ENCODE peak calls at places on chromosomes 2 and 18, in five cellular contexts. One of them, this sample, is unnamed. For H3K4me1, the result is how much of the 10 kb centered on the place peaks cover.

GRCh38 chr2:54579682-54580349 is 123.7 kb downstream of the SPTBN1 start:
- DNase-seq in A549: peak
- DNase-seq in left ventricle myocardium inferior: no peak
- DNase-seq in iPS DF 6.9: no peak
- DNase-seq in CD8-positive, alpha-beta T cell: no peak
- DNase-seq in this sample: peak

GRCh38 chr2:61266653-61267505 is 104.9 kb downstream of the C2orf74 start:
- DNase-seq in CD8-positive, alpha-beta T cell: no peak
- DNase-seq in left ventricle myocardium inferior: no peak
- DNase-seq in A549: no peak
- DNase-seq in iPS DF 6.9: no peak
- DNase-seq in this sample: no peak

GRCh38 chr18:51051105-51051712 is 21.2 kb downstream of the SMAD4 start:
- DNase-seq in A549: peak
- DNase-seq in CD8-positive, alpha-beta T cell: no peak
- DNase-seq in left ventricle myocardium inferior: no peak
- DNase-seq in iPS DF 6.9: no peak
- DNase-seq in this sample: peak

GRCh38 chr2:46481541-46482193 is 2.3 kb downstream of the TMEM247 start:
- DNase-seq in left ventricle myocardium inferior: no peak
- DNase-seq in A549: peak
- DNase-seq in CD8-positive, alpha-beta T cell: no peak
- DNase-seq in iPS DF 6.9: no peak
- DNase-seq in this sample: no peak

GRCh38 chr2:85852078-85852790 is 36.6 kb downstream of the ST3GAL5 start:
- DNase-seq in A549: no peak
- DNase-seq in iPS DF 6.9: no peak
- DNase-seq in CD8-positive, alpha-beta T cell: no peak
- DNase-seq in left ventricle myocardium inferior: no peak
- DNase-seq in this sample: no peak

GRCh38 chr18:40159141-40160017 is 1795.7 kb upstream of the PIK3C3 start:
- DNase-seq in left ventricle myocardium inferior: no peak
- DNase-seq in A549: no peak
- DNase-seq in iPS DF 6.9: peak
- DNase-seq in CD8-positive, alpha-beta T cell: no peak
- DNase-seq in this sample: no peak

GRCh38 chr2:66822186-66822585 is 387.3 kb downstream of the MEIS1 start:
- DNase-seq in left ventricle myocardium inferior: no peak
- DNase-seq in CD8-positive, alpha-beta T cell: no peak
- DNase-seq in iPS DF 6.9: no peak
- DNase-seq in A549: no peak
- DNase-seq in this sample: no peak

GRCh38 chr2:22002066-22002465 is 878.3 kb downstream of the TDRD15 start:
- DNase-seq in iPS DF 6.9: no peak
- DNase-seq in left ventricle myocardium inferior: no peak
- DNase-seq in A549: no peak
- DNase-seq in CD8-positive, alpha-beta T cell: no peak
- DNase-seq in this sample: no peak

GRCh38 chr2:226414313-226414712 is 385.3 kb downstream of the IRS1 start:
- DNase-seq in left ventricle myocardium inferior: no peak
- DNase-seq in A549: no peak
- DNase-seq in CD8-positive, alpha-beta T cell: no peak
- DNase-seq in iPS DF 6.9: no peak
- DNase-seq in this sample: no peak

GRCh38 chr2:134445116-134445515 is 191.2 kb downstream of the MGAT5 start:
- DNase-seq in A549: no peak
- DNase-seq in left ventricle myocardium inferior: no peak
- DNase-seq in CD8-positive, alpha-beta T cell: no peak
- DNase-seq in iPS DF 6.9: no peak
- DNase-seq in this sample: no peak

GRCh38 chr2:30300456-30301221 is 69.3 kb downstream of the LBH start:
- DNase-seq in CD8-positive, alpha-beta T cell: no peak
- DNase-seq in A549: peak
- DNase-seq in iPS DF 6.9: no peak
- DNase-seq in left ventricle myocardium inferior: no peak
- DNase-seq in this sample: no peak

GRCh38 chr2:8582850-8583399 is 98.9 kb upstream of the ID2 start:
- DNase-seq in left ventricle myocardium inferior: no peak
- DNase-seq in iPS DF 6.9: no peak
- DNase-seq in A549: no peak
- DNase-seq in CD8-positive, alpha-beta T cell: no peak
- DNase-seq in this sample: no peak

GRCh38 chr2:165113414-165113813 is 90.4 kb downstream of the SCN3A start:
- DNase-seq in A549: no peak
- DNase-seq in left ventricle myocardium inferior: no peak
- DNase-seq in iPS DF 6.9: no peak
- DNase-seq in CD8-positive, alpha-beta T cell: no peak
- DNase-seq in this sample: no peak

GRCh38 chr2:226180485-226180884 is 619.1 kb downstream of the IRS1 start:
- DNase-seq in CD8-positive, alpha-beta T cell: no peak
- DNase-seq in left ventricle myocardium inferior: no peak
- DNase-seq in iPS DF 6.9: no peak
- DNase-seq in A549: no peak
- DNase-seq in this sample: no peak

GRCh38 chr2:27992787-27993747 is 102.5 kb downstream of the BABAM2 start:
- DNase-seq in left ventricle myocardium inferior: no peak
- DNase-seq in A549: peak
- DNase-seq in CD8-positive, alpha-beta T cell: no peak
- DNase-seq in iPS DF 6.9: no peak
- DNase-seq in this sample: no peak

GRCh38 chr2:62774555-62775366 is 69.2 kb downstream of the EHBP1 start:
- DNase-seq in iPS DF 6.9: no peak
- DNase-seq in left ventricle myocardium inferior: no peak
- DNase-seq in CD8-positive, alpha-beta T cell: no peak
- DNase-seq in A549: no peak
- DNase-seq in this sample: peak
- H3K27ac ChIP-seq in iPS DF 6.9: no peak
- H3K27ac ChIP-seq in left ventricle myocardium inferior: no peak
- H3K27ac ChIP-seq in CD8-positive, alpha-beta T cell: no peak
- H3K27ac ChIP-seq in A549: peak
- H3K27ac ChIP-seq in this sample: no peak

GRCh38 chr2:16658082-16658481 is 7.6 kb downstream of the CYRIA start:
- DNase-seq in iPS DF 6.9: no peak
- DNase-seq in A549: no peak
- DNase-seq in left ventricle myocardium inferior: no peak
- DNase-seq in CD8-positive, alpha-beta T cell: no peak
- DNase-seq in this sample: no peak
- H3K4me1 ChIP-seq in iPS DF 6.9: under half
- H3K4me1 ChIP-seq in A549: under half
- H3K4me1 ChIP-seq in left ventricle myocardium inferior: half or more
- H3K4me1 ChIP-seq in CD8-positive, alpha-beta T cell: under half
- H3K4me1 ChIP-seq in this sample: under half

DNA sequence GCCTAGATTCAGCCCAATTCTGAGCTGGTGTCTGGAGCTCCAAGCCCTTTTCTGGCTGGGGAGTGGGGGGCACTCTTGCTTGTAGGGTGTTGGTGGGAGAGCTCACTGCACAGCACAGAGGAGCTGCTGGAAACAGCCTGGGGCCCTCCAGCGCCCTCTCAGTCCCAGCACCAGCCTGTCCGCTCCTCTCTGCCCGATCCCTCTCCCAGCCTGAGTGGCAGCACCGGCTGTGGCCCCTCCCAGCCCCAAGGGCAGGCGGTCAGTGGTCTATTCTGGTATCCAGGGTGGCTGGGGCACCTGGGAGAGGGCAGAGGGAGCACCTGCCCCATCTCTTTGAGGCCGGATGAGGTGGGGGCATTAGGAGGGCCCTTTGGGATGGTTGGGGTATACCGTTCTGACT is 13.2 kb upstream of the DES start:
- DNase-seq in A549: no peak
- DNase-seq in iPS DF 6.9: no peak
- DNase-seq in CD8-positive, alpha-beta T cell: no peak
- DNase-seq in left ventricle myocardium inferior: peak
- DNase-seq in this sample: no peak
- H3K4me3 ChIP-seq in A549: no peak
- H3K4me3 ChIP-seq in iPS DF 6.9: no peak
- H3K4me3 ChIP-seq in CD8-positive, alpha-beta T cell: no peak
- H3K4me3 ChIP-seq in left ventricle myocardium inferior: peak
- H3K4me3 ChIP-seq in this sample: no peak

GRCh38 chr18:35688757-35689156 is 107.2 kb downstream of the GALNT1 start:
- DNase-seq in iPS DF 6.9: no peak
- DNase-seq in A549: no peak
- DNase-seq in left ventricle myocardium inferior: no peak
- DNase-seq in CD8-positive, alpha-beta T cell: no peak
- DNase-seq in this sample: no peak

GRCh38 chr18:35680139-35680551 is 98.6 kb downstream of the GALNT1 start:
- DNase-seq in A549: no peak
- DNase-seq in iPS DF 6.9: no peak
- DNase-seq in CD8-positive, alpha-beta T cell: no peak
- DNase-seq in left ventricle myocardium inferior: no peak
- DNase-seq in this sample: no peak

GRCh38 chr18:35682282-35682867 is 100.8 kb downstream of the GALNT1 start:
- DNase-seq in A549: no peak
- DNase-seq in left ventricle myocardium inferior: no peak
- DNase-seq in CD8-positive, alpha-beta T cell: no peak
- DNase-seq in iPS DF 6.9: no peak
- DNase-seq in this sample: no peak

GRCh38 chr18:35683021-35683420 is 101.5 kb downstream of the GALNT1 start:
- DNase-seq in CD8-positive, alpha-beta T cell: no peak
- DNase-seq in A549: no peak
- DNase-seq in iPS DF 6.9: no peak
- DNase-seq in left ventricle myocardium inferior: no peak
- DNase-seq in this sample: no peak
- H3K27ac ChIP-seq in CD8-positive, alpha-beta T cell: no peak
- H3K27ac ChIP-seq in A549: no peak
- H3K27ac ChIP-seq in iPS DF 6.9: no peak
- H3K27ac ChIP-seq in left ventricle myocardium inferior: no peak
- H3K27ac ChIP-seq in this sample: no peak

This sample was measured in CD8-positive, alpha-beta memory T cell.